ENCODE peak calls at places on chromosomes 6 and 20, in nine cellular contexts. One of them, this sample, is unnamed.

GRCh38 chr6:18997375-18997826 is 610.3 kb downstream of the RNF144B start:
- DNase-seq in HL-60: peak; percentile 8
- DNase-seq in cardiac fibroblast: peak; percentile 73
- DNase-seq in naive B cell: no peak
- DNase-seq in AML-193: peak; percentile 26
- DNase-seq in C1 segment of cervical spinal cord: no peak
- DNase-seq in ureter: no peak
- DNase-seq in foreskin fibroblast: no peak
- DNase-seq in iris pigment epithelial cell: peak; percentile 69
- DNase-seq in this sample: peak; percentile 52

GRCh38 chr6:116410945-116411623 is 40.3 kb downstream of the DSE start:
- DNase-seq in C1 segment of cervical spinal cord: no peak
- DNase-seq in HL-60: no peak
- DNase-seq in naive B cell: no peak
- DNase-seq in ureter: no peak
- DNase-seq in cardiac fibroblast: peak; percentile 78
- DNase-seq in foreskin fibroblast: peak; percentile 65
- DNase-seq in iris pigment epithelial cell: peak; percentile 74
- DNase-seq in AML-193: no peak
- DNase-seq in this sample: peak; percentile 19

GRCh38 chr6:1611572-1612385 is 2.1 kb downstream of the FOXC1 start:
- DNase-seq in naive B cell: no peak
- DNase-seq in iris pigment epithelial cell: peak; percentile 54
- DNase-seq in HL-60: no peak
- DNase-seq in ureter: no peak
- DNase-seq in cardiac fibroblast: no peak
- DNase-seq in C1 segment of cervical spinal cord: no peak
- DNase-seq in foreskin fibroblast: no peak
- DNase-seq in AML-193: peak; percentile 14
- DNase-seq in this sample: no peak

GRCh38 chr6:105067329-105067728 is 110.4 kb downstream of the LIN28B start:
- DNase-seq in HL-60: no peak
- DNase-seq in naive B cell: no peak
- DNase-seq in ureter: no peak
- DNase-seq in foreskin fibroblast: no peak
- DNase-seq in iris pigment epithelial cell: peak; percentile 55
- DNase-seq in AML-193: no peak
- DNase-seq in cardiac fibroblast: no peak
- DNase-seq in C1 segment of cervical spinal cord: no peak
- DNase-seq in this sample: no peak

GRCh38 chr6:41941280-41942044 is at the start of gene CCND3:
- DNase-seq in ureter: peak; percentile 89
- DNase-seq in iris pigment epithelial cell: peak; percentile 93
- DNase-seq in cardiac fibroblast: peak; percentile 93
- DNase-seq in C1 segment of cervical spinal cord: peak; percentile 78
- DNase-seq in naive B cell: peak; percentile 76
- DNase-seq in AML-193: peak; percentile 97
- DNase-seq in HL-60: peak; percentile 93
- DNase-seq in foreskin fibroblast: peak; percentile 92
- DNase-seq in this sample: peak; percentile 93

GRCh38 chr6:14799928-14800327 is 445.9 kb upstream of the JARID2 start:
- DNase-seq in ureter: no peak
- DNase-seq in C1 segment of cervical spinal cord: peak; percentile 50
- DNase-seq in naive B cell: peak; percentile 31
- DNase-seq in cardiac fibroblast: peak; percentile 94
- DNase-seq in foreskin fibroblast: peak; percentile 60
- DNase-seq in AML-193: peak; percentile 73
- DNase-seq in HL-60: peak; percentile 62
- DNase-seq in iris pigment epithelial cell: peak; percentile 91
- DNase-seq in this sample: peak; percentile 54

GRCh38 chr6:157999100-158000051 is 17.7 kb downstream of the SYNJ2 start:
- DNase-seq in HL-60: no peak
- DNase-seq in ureter: no peak
- DNase-seq in AML-193: no peak
- DNase-seq in C1 segment of cervical spinal cord: peak; percentile 68
- DNase-seq in iris pigment epithelial cell: no peak
- DNase-seq in foreskin fibroblast: no peak
- DNase-seq in naive B cell: no peak
- DNase-seq in cardiac fibroblast: no peak
- DNase-seq in this sample: no peak

GRCh38 chr20:46087161-46087560 is 2.6 kb downstream of the NCOA5 start:
- DNase-seq in foreskin fibroblast: no peak
- DNase-seq in C1 segment of cervical spinal cord: no peak
- DNase-seq in iris pigment epithelial cell: peak; percentile 38
- DNase-seq in ureter: no peak
- DNase-seq in AML-193: peak; percentile 21
- DNase-seq in cardiac fibroblast: peak; percentile 37
- DNase-seq in HL-60: no peak
- DNase-seq in naive B cell: no peak
- DNase-seq in this sample: no peak

GRCh38 chr6:151196571-151196970 is 43.2 kb upstream of the AKAP12 start:
- DNase-seq in ureter: peak; percentile 55
- DNase-seq in AML-193: no peak
- DNase-seq in naive B cell: no peak
- DNase-seq in HL-60: no peak
- DNase-seq in C1 segment of cervical spinal cord: no peak
- DNase-seq in iris pigment epithelial cell: peak; percentile 71
- DNase-seq in foreskin fibroblast: peak; percentile 66
- DNase-seq in cardiac fibroblast: peak; percentile 87
- DNase-seq in this sample: peak; percentile 72

GRCh38 chr20:64152906-64153305 is 11.3 kb upstream of the MYT1 start:
- DNase-seq in naive B cell: no peak
- DNase-seq in iris pigment epithelial cell: no peak
- DNase-seq in ureter: no peak
- DNase-seq in HL-60: no peak
- DNase-seq in AML-193: no peak
- DNase-seq in cardiac fibroblast: no peak
- DNase-seq in C1 segment of cervical spinal cord: no peak
- DNase-seq in foreskin fibroblast: no peak
- DNase-seq in this sample: no peak

GRCh38 chr6:130788954-130789353 is 38.3 kb upstream of the SMLR1 start:
- DNase-seq in naive B cell: no peak
- DNase-seq in C1 segment of cervical spinal cord: no peak
- DNase-seq in cardiac fibroblast: no peak
- DNase-seq in ureter: no peak
- DNase-seq in AML-193: no peak
- DNase-seq in iris pigment epithelial cell: no peak
- DNase-seq in HL-60: no peak
- DNase-seq in foreskin fibroblast: no peak
- DNase-seq in this sample: no peak

GRCh38 chr6:122302077-122302476 is 97.4 kb upstream of the HSF2 start:
- DNase-seq in HL-60: no peak
- DNase-seq in iris pigment epithelial cell: no peak
- DNase-seq in ureter: no peak
- DNase-seq in naive B cell: no peak
- DNase-seq in C1 segment of cervical spinal cord: no peak
- DNase-seq in cardiac fibroblast: no peak
- DNase-seq in AML-193: no peak
- DNase-seq in foreskin fibroblast: no peak
- DNase-seq in this sample: no peak

GRCh38 chr6:36955136-36955535 is 598 bp downstream of the PI16 start:
- DNase-seq in iris pigment epithelial cell: no peak
- DNase-seq in AML-193: no peak
- DNase-seq in ureter: no peak
- DNase-seq in cardiac fibroblast: no peak
- DNase-seq in C1 segment of cervical spinal cord: no peak
- DNase-seq in naive B cell: no peak
- DNase-seq in HL-60: no peak
- DNase-seq in foreskin fibroblast: no peak
- DNase-seq in this sample: no peak

GRCh38 chr6:32195902-32196681 is 3.6 kb upstream of the GPSM3 start:
- DNase-seq in cardiac fibroblast: peak; percentile 98
- DNase-seq in naive B cell: peak; percentile 90
- DNase-seq in AML-193: peak; percentile 33
- DNase-seq in iris pigment epithelial cell: peak; percentile 74
- DNase-seq in ureter: peak; percentile 90
- DNase-seq in C1 segment of cervical spinal cord: peak; percentile 87
- DNase-seq in foreskin fibroblast: peak; percentile 69
- DNase-seq in HL-60: peak; percentile 74
- DNase-seq in this sample: peak; percentile 63

GRCh38 chr20:50873518-50873959 is 57.7 kb downstream of the ADNP start:
- DNase-seq in C1 segment of cervical spinal cord: no peak
- DNase-seq in foreskin fibroblast: no peak
- DNase-seq in cardiac fibroblast: no peak
- DNase-seq in AML-193: no peak
- DNase-seq in HL-60: no peak
- DNase-seq in iris pigment epithelial cell: no peak
- DNase-seq in naive B cell: no peak
- DNase-seq in ureter: no peak
- DNase-seq in this sample: no peak

GRCh38 chr20:9075264-9076095 is 6.6 kb downstream of the PLCB4 start:
- DNase-seq in C1 segment of cervical spinal cord: no peak
- DNase-seq in AML-193: no peak
- DNase-seq in foreskin fibroblast: no peak
- DNase-seq in ureter: no peak
- DNase-seq in cardiac fibroblast: no peak
- DNase-seq in naive B cell: no peak
- DNase-seq in HL-60: no peak
- DNase-seq in iris pigment epithelial cell: no peak
- DNase-seq in this sample: no peak

GRCh38 chr20:47857142-47857993 is 72.1 kb upstream of the SULF2 start:
- DNase-seq in AML-193: no peak
- DNase-seq in cardiac fibroblast: peak; percentile 56
- DNase-seq in iris pigment epithelial cell: peak; percentile 29
- DNase-seq in C1 segment of cervical spinal cord: no peak
- DNase-seq in naive B cell: no peak
- DNase-seq in HL-60: no peak
- DNase-seq in foreskin fibroblast: no peak
- DNase-seq in ureter: no peak
- DNase-seq in this sample: peak; percentile 13

GRCh38 chr6:105164418-105164817 is 15.4 kb downstream of the POPDC3 start:
- DNase-seq in cardiac fibroblast: peak; percentile 33
- DNase-seq in ureter: no peak
- DNase-seq in AML-193: no peak
- DNase-seq in foreskin fibroblast: peak; percentile 38
- DNase-seq in C1 segment of cervical spinal cord: no peak
- DNase-seq in HL-60: no peak
- DNase-seq in iris pigment epithelial cell: peak; percentile 65
- DNase-seq in naive B cell: no peak
- DNase-seq in this sample: no peak

GRCh38 chr6:16244446-16244845 is 6.1 kb downstream of the GMPR start:
- DNase-seq in naive B cell: no peak
- DNase-seq in C1 segment of cervical spinal cord: no peak
- DNase-seq in AML-193: no peak
- DNase-seq in ureter: no peak
- DNase-seq in iris pigment epithelial cell: no peak
- DNase-seq in foreskin fibroblast: no peak
- DNase-seq in HL-60: no peak
- DNase-seq in cardiac fibroblast: peak; percentile 43
- DNase-seq in this sample: no peak

GRCh38 chr6:123804771-123805540 is 1.3 kb downstream of the NKAIN2 start:
- DNase-seq in ureter: no peak
- DNase-seq in C1 segment of cervical spinal cord: no peak
- DNase-seq in cardiac fibroblast: no peak
- DNase-seq in naive B cell: no peak
- DNase-seq in iris pigment epithelial cell: no peak
- DNase-seq in foreskin fibroblast: no peak
- DNase-seq in AML-193: no peak
- DNase-seq in HL-60: no peak
- DNase-seq in this sample: no peak

GRCh38 chr6:20589266-20589665 is 55.0 kb downstream of the CDKAL1 start:
- DNase-seq in ureter: no peak
- DNase-seq in naive B cell: no peak
- DNase-seq in C1 segment of cervical spinal cord: no peak
- DNase-seq in foreskin fibroblast: peak; percentile 4
- DNase-seq in AML-193: no peak
- DNase-seq in HL-60: peak; percentile 12
- DNase-seq in iris pigment epithelial cell: peak; percentile 65
- DNase-seq in cardiac fibroblast: peak; percentile 71
- DNase-seq in this sample: peak; percentile 6